ENCODE peak calls at places on chromosomes 12 and 14, in nine cellular contexts. S, N, O, A, C, F, Y, Q and L are unnamed samples.

GRCh38 chr12:21337959-21338704 is 3.4 kb upstream of the SLCO1A2 start:
- DNase-seq in S (no peak), N (no peak), O (no peak), A (no peak), C (no peak), F (no peak), Y (no peak), Q (no peak), L (no peak)

GRCh38 chr14:83473416-83473815 is 1939.8 kb upstream of the SEL1L start:
- DNase-seq in S (no peak), N (no peak), O (no peak), A (no peak), C (no peak), F (no peak), Y (no peak), Q (no peak), L (no peak)

GRCh38 chr12:15322164-15323054 is at the start of gene PTPRO:
- DNase-seq in S (no peak), N (no peak), O (no peak), A (no peak), C (peak; percentile 31), F (peak; percentile 57), Y (no peak), Q (peak; percentile 3), L (no peak)

GRCh38 chr14:57060276-57060956 is 208.3 kb downstream of the EXOC5 start:
- DNase-seq in S (no peak), N (no peak), O (no peak), A (no peak), C (no peak), F (peak; percentile 53), Y (peak; percentile 61), Q (no peak), L (peak; percentile 5)

GRCh38 chr12:58540480-58541299 is 379.6 kb downstream of the LRIG3 start:
- DNase-seq in S (peak; percentile 75), N (peak; percentile 72), O (peak; percentile 45), A (peak; percentile 85), C (peak; percentile 75), F (peak; percentile 88), Y (peak; percentile 76), Q (peak; percentile 91), L (peak; percentile 70)

GRCh38 chr14:99724196-99724891 is 40.2 kb downstream of the CYP46A1 start:
- DNase-seq in S (no peak), N (peak; percentile 39), O (no peak), A (no peak), C (no peak), F (no peak), Y (no peak), Q (no peak), L (no peak)

GRCh38 chr12:95623554-95624170 is 72.4 kb upstream of the USP44 start:
- DNase-seq in S (peak; percentile 74), N (peak; percentile 78), O (peak; percentile 51), A (peak; percentile 78), C (peak; percentile 75), F (peak; percentile 85), Y (peak; percentile 72), Q (peak; percentile 83), L (peak; percentile 53)

GRCh38 chr14:33932526-33933292 is 18.2 kb downstream of the EGLN3 start:
- DNase-seq in S (no peak), N (no peak), O (no peak), A (no peak), C (no peak), F (no peak), Y (no peak), Q (peak; percentile 41), L (no peak)

GRCh38 chr12:95131589-95132335 is 58.3 kb upstream of the NR2C1 start:
- DNase-seq in S (no peak), N (no peak), O (no peak), A (no peak), C (no peak), F (no peak), Y (no peak), Q (no peak), L (no peak)

GRCh38 chr12:105331805-105332251 is 1.3 kb downstream of the C12orf75 start:
- DNase-seq in S (no peak), N (no peak), O (peak; percentile 67), A (no peak), C (no peak), F (no peak), Y (no peak), Q (peak; percentile 29), L (no peak)

GRCh38 chr12:104591272-104591940 is 134.7 kb downstream of the CHST11 start:
- DNase-seq in S (no peak), N (no peak), O (no peak), A (no peak), C (no peak), F (no peak), Y (no peak), Q (no peak), L (no peak)

GRCh38 chr12:131055596-131056233 is 102.0 kb downstream of the ADGRD1 start:
- DNase-seq in S (no peak), N (no peak), O (no peak), A (no peak), C (no peak), F (no peak), Y (no peak), Q (no peak), L (no peak)

GRCh38 chr14:85475113-85475512 is 54.8 kb upstream of the FLRT2 start:
- DNase-seq in S (no peak), N (no peak), O (no peak), A (no peak), C (no peak), F (no peak), Y (no peak), Q (no peak), L (no peak)

GRCh38 chr14:35998303-35998702 is 172.2 kb downstream of the BRMS1L start:
- DNase-seq in S (no peak), N (no peak), O (no peak), A (no peak), C (no peak), F (no peak), Y (no peak), Q (no peak), L (no peak)

GRCh38 chr12:54159140-54159539 is 29.6 kb downstream of the SMUG1 start:
- DNase-seq in S (no peak), N (no peak), O (peak; percentile 66), A (no peak), C (peak; percentile 56), F (peak; percentile 51), Y (no peak), Q (no peak), L (peak; percentile 31)
- TF ChIP-seq CTCF in S (no peak), N (no peak), O (peak; percentile 29), A (no peak), C (no peak), F (no peak), Y (no peak), Q (no peak), L (no peak)

DNA sequence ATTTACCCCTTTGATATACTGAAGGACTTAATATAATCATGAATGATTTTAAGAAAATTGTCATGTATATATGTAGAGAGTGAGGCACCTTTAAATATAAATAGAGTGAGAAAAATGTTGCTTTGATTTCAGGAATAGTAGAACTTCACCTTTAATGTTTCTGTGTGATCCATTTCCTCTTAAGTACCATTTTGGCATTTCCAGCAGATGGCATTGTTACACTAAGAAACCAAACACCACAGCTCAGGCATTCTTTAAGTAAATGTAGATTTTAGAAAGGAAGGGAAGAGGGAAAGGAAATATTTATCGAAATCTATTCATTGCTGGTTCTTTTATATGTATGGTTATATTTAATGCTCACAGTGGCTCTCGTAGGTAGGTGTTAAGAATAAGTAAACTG is 556.7 kb upstream of the FBXO33 start:
- DNase-seq in S (no peak), N (no peak), O (peak; percentile 61), A (no peak), C (peak; percentile 11), F (peak; percentile 49), Y (no peak), Q (peak; percentile 52), L (no peak)
- TF ChIP-seq CTCF in S (no peak), N (peak; percentile 18), O (peak; percentile 89), A (no peak), C (no peak), F (peak; percentile 10), Y (peak; percentile 33), Q (peak; percentile 36), L (no peak)

DNA sequence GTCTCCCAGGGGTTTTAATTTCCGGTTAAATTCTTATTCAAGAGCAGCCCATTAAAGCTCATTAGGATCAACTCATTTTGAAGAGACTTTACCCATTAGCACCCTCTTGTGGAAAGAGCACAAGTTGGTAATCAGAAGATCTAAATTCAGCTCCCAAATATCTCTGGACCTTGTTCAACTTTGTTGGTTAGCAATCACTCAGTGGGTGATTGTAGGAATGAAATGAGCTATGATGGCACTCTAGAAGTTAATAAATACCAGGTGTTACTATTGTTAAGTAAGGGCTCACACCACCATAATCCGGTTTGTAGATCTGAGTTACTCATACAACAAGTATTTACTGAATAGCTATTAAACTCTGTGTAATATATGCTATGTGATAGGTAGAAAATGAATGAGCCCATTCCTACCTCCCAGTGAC is 42.9 kb downstream of the TRIP11 start:
- DNase-seq in S (no peak), N (no peak), O (peak; percentile 66), A (peak; percentile 26), C (peak; percentile 5), F (peak; percentile 28), Y (peak; percentile 26), Q (peak; percentile 75), L (no peak)
- TF ChIP-seq CTCF in S (peak; percentile 58), N (peak; percentile 53), O (peak; percentile 88), A (peak; percentile 78), C (peak; percentile 59), F (peak; percentile 64), Y (peak; percentile 60), Q (peak; percentile 66), L (peak; percentile 22)

GRCh38 chr12:116463366-116463765 is 95.8 kb upstream of the MAP1LC3B2 start:
- DNase-seq in S (no peak), N (no peak), O (no peak), A (no peak), C (no peak), F (no peak), Y (no peak), Q (no peak), L (no peak)

GRCh38 chr12:116469344-116469743 is 89.8 kb upstream of the MAP1LC3B2 start:
- DNase-seq in S (no peak), N (no peak), O (no peak), A (no peak), C (no peak), F (no peak), Y (no peak), Q (no peak), L (no peak)

GRCh38 chr12:116465407-116465806 is 93.8 kb upstream of the MAP1LC3B2 start:
- DNase-seq in S (no peak), N (no peak), O (no peak), A (no peak), C (no peak), F (no peak), Y (no peak), Q (no peak), L (no peak)

GRCh38 chr12:116465892-116466291 is 93.3 kb upstream of the MAP1LC3B2 start:
- DNase-seq in S (no peak), N (peak; percentile 15), O (no peak), A (no peak), C (no peak), F (no peak), Y (peak; percentile 60), Q (no peak), L (no peak)

DNA sequence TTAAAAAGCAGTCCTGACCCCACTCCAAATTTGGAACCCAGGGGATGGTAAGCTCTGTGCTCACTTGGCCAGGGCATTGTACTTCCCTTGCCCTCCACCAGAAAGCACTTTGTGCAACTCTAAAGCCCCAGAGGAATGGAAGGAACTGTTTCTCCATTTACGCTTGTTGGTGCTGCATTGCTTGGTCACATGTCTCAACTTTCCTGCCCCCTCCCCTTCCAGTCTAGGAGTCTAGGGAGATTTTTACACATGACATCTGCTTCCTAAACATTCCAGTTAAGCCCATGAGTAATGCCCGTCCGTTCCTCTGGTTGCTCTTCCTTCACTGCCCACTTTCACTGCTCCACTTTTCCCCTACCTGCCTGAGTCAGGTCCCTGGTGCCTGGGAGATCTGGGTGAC is 92.6 kb upstream of the MAP1LC3B2 start:
- DNase-seq in S (no peak), N (peak; percentile 16), O (no peak), A (peak; percentile 15), C (no peak), F (no peak), Y (no peak), Q (no peak), L (no peak)
- TF ChIP-seq CTCF in S (no peak), N (no peak), O (no peak), A (no peak), C (no peak), F (no peak), Y (no peak), Q (no peak), L (no peak)